ENCODE peak calls at places on chromosomes 6 and 20, in nine cellular contexts. O is body of pancreas; L is foreskin fibroblast; I is DMS53; B is esophagus squamous epithelium; Q is DMS 273 treated with DMSO at 0.1 percent for 48 hours; C is left kidney; P is stimulated activated CD8-positive, alpha-beta memory T cell treated with anti-CD3 and anti-CD28 coated beads, Interleukin-15, amount 100 ng/mL, for 4 hours; A is effector memory CD8-positive, alpha-beta T cell. D is an unnamed sample.

GRCh38 chr20:23305098-23305497 is 45.5 kb upstream of the NXT1 start:
- DNase-seq in O (no peak), L (peak), I (no peak), B (no peak), Q (no peak), C (no peak), P (no peak), A (no peak), D (no peak)

GRCh38 chr20:36821964-36822437 is 48.4 kb upstream of the DSN1 start:
- DNase-seq in O (no peak), L (peak), I (no peak), B (no peak), Q (peak), C (no peak), P (no peak), A (no peak), D (no peak)

GRCh38 chr20:19249515-19249914 is 37.1 kb downstream of the SLC24A3 start:
- DNase-seq in O (peak), L (peak), I (peak), B (no peak), Q (no peak), C (peak), P (no peak), A (no peak), D (no peak)

GRCh38 chr6:133314951-133315350 is 73.8 kb downstream of the EYA4 start:
- DNase-seq in O (no peak), L (no peak), I (no peak), B (no peak), Q (no peak), C (peak), P (no peak), A (no peak), D (no peak)

GRCh38 chr6:136249336-136249735 is 775 bp downstream of the MTFR2 start:
- DNase-seq in O (no peak), L (peak), I (peak), B (no peak), Q (no peak), C (no peak), P (no peak), A (no peak), D (no peak)

GRCh38 chr6:144413418-144413817 is 128.3 kb downstream of the UTRN start:
- DNase-seq in O (no peak), L (peak), I (peak), B (no peak), Q (no peak), C (no peak), P (no peak), A (no peak), D (peak)

GRCh38 chr6:140897804-140898573 is 1234.7 kb upstream of the GJE1 start:
- DNase-seq in O (peak), L (no peak), I (no peak), B (no peak), Q (peak), C (no peak), P (no peak), A (no peak), D (no peak)

GRCh38 chr6:21767891-21768659 is 174.5 kb downstream of the SOX4 start:
- DNase-seq in O (no peak), L (peak), I (no peak), B (no peak), Q (no peak), C (no peak), P (no peak), A (no peak), D (no peak)

GRCh38 chr20:47456041-47456537 is 45.6 kb upstream of the NCOA3 start:
- DNase-seq in O (no peak), L (no peak), I (no peak), B (no peak), Q (no peak), C (no peak), P (no peak), A (no peak), D (no peak)

GRCh38 chr20:9021699-9022098 is 47.2 kb upstream of the PLCB4 start:
- DNase-seq in O (no peak), L (peak), I (peak), B (no peak), Q (peak), C (peak), P (no peak), A (no peak), D (no peak)

GRCh38 chr6:19876672-19877071 is 39.5 kb downstream of the ID4 start:
- DNase-seq in O (no peak), L (no peak), I (no peak), B (no peak), Q (no peak), C (no peak), P (no peak), A (no peak), D (no peak)

GRCh38 chr6:137637161-137637560 is 143.0 kb upstream of the OLIG3 start:
- DNase-seq in O (peak), L (peak), I (peak), B (no peak), Q (peak), C (peak), P (no peak), A (no peak), D (no peak)

GRCh38 chr6:74609857-74610256 is 596.0 kb downstream of the COL12A1 start:
- DNase-seq in O (no peak), L (peak), I (no peak), B (no peak), Q (no peak), C (no peak), P (no peak), A (no peak), D (no peak)

GRCh38 chr6:149093643-149094042 is 223.9 kb upstream of the TAB2 start:
- DNase-seq in O (no peak), L (peak), I (no peak), B (no peak), Q (no peak), C (peak), P (no peak), A (no peak), D (no peak)

GRCh38 chr20:1998715-1999114 is 4.9 kb upstream of the PDYN start:
- DNase-seq in O (no peak), L (no peak), I (no peak), B (no peak), Q (no peak), C (no peak), P (no peak), A (no peak), D (no peak)

GRCh38 chr6:12534454-12534853 is 182.1 kb upstream of the PHACTR1 start:
- DNase-seq in O (no peak), L (no peak), I (no peak), B (no peak), Q (no peak), C (no peak), P (no peak), A (no peak), D (no peak)

GRCh38 chr20:34579936-34580587 is 21.5 kb downstream of the MAP1LC3A start:
- DNase-seq in O (no peak), L (peak), I (peak), B (no peak), Q (no peak), C (no peak), P (no peak), A (no peak), D (no peak)

GRCh38 chr6:2853766-2854393 is 12.2 kb upstream of the SERPINB1 start:
- DNase-seq in O (peak), L (peak), I (peak), B (no peak), Q (no peak), C (peak), P (peak), A (peak), D (peak)

GRCh38 chr20:57056651-57057050 is 209.8 kb downstream of the BMP7 start:
- DNase-seq in O (no peak), L (no peak), I (no peak), B (no peak), Q (no peak), C (no peak), P (no peak), A (no peak), D (no peak)

GRCh38 chr6:151690768-151691562 is 116.5 kb upstream of the ESR1 start:
- DNase-seq in O (peak), L (peak), I (no peak), B (no peak), Q (no peak), C (no peak), P (no peak), A (no peak), D (peak)

GRCh38 chr20:46872315-46873211 is 22.1 kb upstream of the EYA2 start:
- DNase-seq in O (no peak), L (peak), I (peak), B (no peak), Q (no peak), C (no peak), P (no peak), A (no peak), D (no peak)

GRCh38 chr6:154479388-154480143 is 30.9 kb downstream of the CNKSR3 start:
- DNase-seq in O (no peak), L (peak), I (no peak), B (no peak), Q (no peak), C (peak), P (no peak), A (no peak), D (no peak)

GRCh38 chr6:27168586-27169443 is 78.7 kb upstream of the PRSS16 start:
- DNase-seq in O (no peak), L (peak), I (peak), B (no peak), Q (no peak), C (peak), P (no peak), A (no peak), D (no peak)

GRCh38 chr6:127302728-127303675 is 36.3 kb downstream of the RNF146 start:
- DNase-seq in O (peak), L (peak), I (peak), B (no peak), Q (no peak), C (peak), P (peak), A (peak), D (peak)

GRCh38 chr6:43838276-43839036 is 68.4 kb downstream of the VEGFA start:
- DNase-seq in O (peak), L (peak), I (peak), B (no peak), Q (no peak), C (peak), P (no peak), A (no peak), D (no peak)

GRCh38 chr20:53914091-53914860 is 156.1 kb downstream of the BCAS1 start:
- DNase-seq in O (peak), L (peak), I (no peak), B (no peak), Q (no peak), C (peak), P (no peak), A (no peak), D (no peak)

GRCh38 chr6:44216677-44217331 is at the start of gene MYMX:
- DNase-seq in O (peak), L (no peak), I (no peak), B (no peak), Q (peak), C (peak), P (no peak), A (no peak), D (no peak)

GRCh38 chr6:7974932-7975763 is 64.6 kb upstream of the TXNDC5 start:
- DNase-seq in O (peak), L (peak), I (peak), B (no peak), Q (peak), C (peak), P (no peak), A (no peak), D (no peak)